ENCODE peak calls at places on chromosomes 5 and 9, in four cellular contexts. M is cardiac fibroblast; X is stimulated activated CD4-positive, alpha-beta T cell treated with anti-CD3 and anti-CD28 coated beads, Interleukin-15, amount 100 ng/mL, for 1 hour; V is germinal center. A is an unnamed sample.

GRCh38 chr9:135409286-135410200 is 70.0 kb upstream of the PPP1R26 start:
- DNase-seq in M (no peak), X (no peak), V (no peak), A (no peak)

GRCh38 chr5:138544171-138545134 is 1.4 kb upstream of the ETF1 start:
- DNase-seq in M (peak; percentile 33), X (no peak), V (no peak), A (no peak)

GRCh38 chr9:108628281-108628680 is 227.5 kb downstream of the ACTL7B start:
- DNase-seq in M (no peak), X (no peak), V (no peak), A (no peak)

GRCh38 chr5:112957970-112958773 is 18.4 kb upstream of the DCP2 start:
- DNase-seq in M (peak; percentile 93), X (no peak), V (peak; percentile 19), A (peak; percentile 63)

GRCh38 chr5:134018154-134018985 is 13.6 kb upstream of the VDAC1 start:
- DNase-seq in M (no peak), X (no peak), V (no peak), A (peak; percentile 13)

GRCh38 chr9:95058795-95059386 is 258.6 kb downstream of the FANCC start:
- DNase-seq in M (no peak), X (no peak), V (no peak), A (no peak)

GRCh38 chr9:93496285-93496684 is 42.9 kb upstream of the FAM120AOS start:
- DNase-seq in M (no peak), X (no peak), V (no peak), A (no peak)

GRCh38 chr5:109099081-109099480 is 310.7 kb downstream of the PJA2 start:
- DNase-seq in M (no peak), X (no peak), V (no peak), A (no peak)

GRCh38 chr5:172859966-172860365 is 25.9 kb downstream of the ERGIC1 start:
- DNase-seq in M (no peak), X (no peak), V (no peak), A (no peak)

GRCh38 chr9:114860187-114860586 is 54.3 kb upstream of the TNFSF15 start:
- DNase-seq in M (no peak), X (no peak), V (no peak), A (no peak)

GRCh38 chr5:17260549-17260948 is 43.1 kb downstream of the BASP1 start:
- DNase-seq in M (no peak), X (no peak), V (no peak), A (no peak)

GRCh38 chr5:74124826-74125225 is 498.8 kb downstream of the ARHGEF28 start:
- DNase-seq in M (no peak), X (no peak), V (no peak), A (no peak)

GRCh38 chr9:104027295-104027694 is 66.8 kb upstream of the SMC2 start:
- DNase-seq in M (no peak), X (no peak), V (no peak), A (no peak)

GRCh38 chr5:173855995-173856656 is 32.0 kb upstream of the CPEB4 start:
- DNase-seq in M (no peak), X (no peak), V (no peak), A (no peak)

GRCh38 chr5:170691623-170692022 is 91.9 kb upstream of the GABRP start:
- DNase-seq in M (no peak), X (no peak), V (no peak), A (no peak)

GRCh38 chr9:16866542-16866941 is 3.9 kb downstream of the BNC2 start:
- DNase-seq in M (peak; percentile 72), X (no peak), V (no peak), A (no peak)

GRCh38 chr5:29822499-29822898 is 1371.0 kb upstream of the CDH6 start:
- DNase-seq in M (no peak), X (no peak), V (no peak), A (no peak)

GRCh38 chr9:114691046-114691955 is 9.3 kb upstream of the TEX48 start:
- DNase-seq in M (peak; percentile 58), X (peak; percentile 40), V (no peak), A (peak; percentile 61)

GRCh38 chr5:1815881-1816292 is 14.7 kb downstream of the NDUFS6 start:
- DNase-seq in M (no peak), X (no peak), V (no peak), A (no peak)

GRCh38 chr9:71819115-71819739 is 50.9 kb upstream of the CEMIP2 start:
- DNase-seq in M (peak; percentile 56), X (no peak), V (peak; percentile 42), A (no peak)

GRCh38 chr9:37302277-37302676 is 120.2 kb upstream of the GRHPR start:
- DNase-seq in M (no peak), X (no peak), V (peak; percentile 60), A (no peak)

GRCh38 chr5:58060971-58061370 is 398.9 kb downstream of the PLK2 start:
- DNase-seq in M (peak; percentile 59), X (no peak), V (no peak), A (no peak)

GRCh38 chr5:169139381-169140125 is 161.4 kb downstream of the SLIT3 start:
- DNase-seq in M (peak; percentile 82), X (no peak), V (no peak), A (no peak)

GRCh38 chr5:42675602-42676001 is 81.0 kb upstream of the CCDC152 start:
- DNase-seq in M (no peak), X (no peak), V (no peak), A (no peak)

GRCh38 chr9:78909566-78909965 is 612.6 kb downstream of the PSAT1 start:
- DNase-seq in M (no peak), X (no peak), V (no peak), A (no peak)

A was measured in foreskin melanocyte.